ENCODE peak calls at places on chromosomes 1 and 21, in six cellular contexts. J is KBM-7; D is stimulated activated CD4-positive, alpha-beta T cell treated with anti-CD3 and anti-CD28 coated beads, Interleukin-1b, Interleukin-23, amount 100 ng/mL, for 4 hours; A is HFFc6; K is GM18507; F is left colon. M is an unnamed sample.

GRCh38 chr21:18298228-18298627 is 53.6 kb downstream of the CHODL start:
- DNase-seq in J (no peak), D (no peak), A (no peak), K (no peak), F (no peak), M (no peak)

GRCh38 chr1:8687053-8687452 is 130.4 kb downstream of the RERE start:
- DNase-seq in J (no peak), D (no peak), A (no peak), K (no peak), F (peak; percentile 51), M (peak; percentile 30)

GRCh38 chr1:59015708-59016107 is 231.9 kb upstream of the JUN start:
- DNase-seq in J (no peak), D (no peak), A (peak; percentile 69), K (no peak), F (no peak), M (no peak)

GRCh38 chr21:16580661-16581060 is 850.9 kb downstream of the USP25 start:
- DNase-seq in J (no peak), D (no peak), A (no peak), K (no peak), F (no peak), M (no peak)

GRCh38 chr1:198932351-198932991 is 293.6 kb downstream of the PTPRC start:
- DNase-seq in J (peak; percentile 38), D (no peak), A (no peak), K (no peak), F (no peak), M (no peak)

GRCh38 chr1:18134324-18135046 is 26.9 kb downstream of the IGSF21 start:
- DNase-seq in J (no peak), D (no peak), A (no peak), K (no peak), F (no peak), M (no peak)

GRCh38 chr1:225580180-225581099 is 72.5 kb downstream of the ENAH start:
- DNase-seq in J (no peak), D (no peak), A (no peak), K (no peak), F (no peak), M (no peak)

GRCh38 chr1:167533851-167534300 is 15.5 kb upstream of the CD247 start:
- DNase-seq in J (peak; percentile 78), D (peak; percentile 50), A (peak; percentile 24), K (peak; percentile 57), F (peak; percentile 34), M (peak; percentile 76)

GRCh38 chr1:169250795-169251194 is 116.8 kb downstream of the NME7 start:
- DNase-seq in J (no peak), D (no peak), A (no peak), K (no peak), F (no peak), M (no peak)

GRCh38 chr1:184020328-184020727 is 17.2 kb downstream of the COLGALT2 start:
- DNase-seq in J (no peak), D (no peak), A (no peak), K (no peak), F (no peak), M (no peak)

GRCh38 chr1:114134518-114134917 is 19.2 kb downstream of the SYT6 start:
- DNase-seq in J (no peak), D (no peak), A (peak; percentile 24), K (no peak), F (no peak), M (no peak)

GRCh38 chr1:208807446-208808117 is 563.4 kb upstream of the PLXNA2 start:
- DNase-seq in J (no peak), D (no peak), A (no peak), K (no peak), F (no peak), M (no peak)

M was measured in stomach.